ENCODE peak calls at places on chromosomes 6 and 20, in four cellular contexts. W is bronchial epithelial cell, H is T-helper 2 cell, R is EH. T is an unnamed sample.

GRCh38 chr20:58695084-58695722 is 2.6 kb downstream of the NPEPL1 start:
- DNase-seq in W (no peak), R (no peak), H (no peak), T (no peak)

GRCh38 chr6:165811512-165811911 is 148.5 kb upstream of the PDE10A start:
- DNase-seq in W (no peak), R (no peak), H (no peak), T (no peak)

GRCh38 chr20:35394271-35394670 is 17.5 kb downstream of the UQCC1 start:
- DNase-seq in H (no peak), W (no peak), R (no peak), T (no peak)

GRCh38 chr20:24254480-24254879 is 214.9 kb upstream of the SYNDIG1 start:
- DNase-seq in R (no peak), H (no peak), W (no peak), T (no peak)

GRCh38 chr20:11271319-11271718 is 597.5 kb upstream of the JAG1 start:
- DNase-seq in H (no peak), R (no peak), W (no peak), T (no peak)

GRCh38 chr20:1920252-1920651 is 25.0 kb downstream of the SIRPA start:
- DNase-seq in R (peak; percentile 12), H (no peak), W (no peak), T (no peak)

GRCh38 chr6:3478341-3478740 is 21.5 kb upstream of the SLC22A23 start:
- DNase-seq in H (no peak), W (no peak), R (no peak), T (no peak)

GRCh38 chr20:24895898-24896658 is 53.0 kb upstream of the CST7 start:
- DNase-seq in H (no peak), W (no peak), R (no peak), T (no peak)

GRCh38 chr20:51931321-51931720 is 129.0 kb upstream of the SALL4 start:
- DNase-seq in R (no peak), H (no peak), W (no peak), T (no peak)

GRCh38 chr20:9408422-9409300 is 105.7 kb upstream of the LAMP5 start:
- DNase-seq in H (no peak), W (peak; percentile 66), R (peak; percentile 79), T (no peak)

GRCh38 chr20:63346131-63347080 is 14.7 kb downstream of the CHRNA4 start:
- DNase-seq in W (no peak), H (no peak), R (no peak), T (no peak)

GRCh38 chr6:63839485-63839884 is 203.9 kb downstream of the PHF3 start:
- DNase-seq in R (no peak), H (no peak), W (peak; percentile 10), T (no peak)

GRCh38 chr6:110877154-110877564 is 2.6 kb downstream of the AMD1 start:
- DNase-seq in H (no peak), W (peak; percentile 17), R (no peak), T (no peak)

GRCh38 chr20:9407805-9408421 is 106.5 kb upstream of the LAMP5 start:
- DNase-seq in H (no peak), R (peak; percentile 75), W (peak; percentile 65), T (no peak)